ENCODE peak calls at places on chromosomes 7 and 10, in four cellular contexts. One of them, this sample, is unnamed.

GRCh38 chr7:81111781-81112540 is 193.1 kb upstream of the SEMA3C start:
- DNase-seq in GM12864: no peak
- DNase-seq in WTC11: no peak
- DNase-seq in hepatocyte: peak
- DNase-seq in this sample: no peak

GRCh38 chr7:76166404-76167255 is 35.1 kb upstream of the SRRM3 start:
- DNase-seq in GM12864: peak
- DNase-seq in WTC11: peak
- DNase-seq in hepatocyte: peak
- DNase-seq in this sample: peak

GRCh38 chr10:71638087-71638576 is 81.4 kb downstream of the C10orf105 start:
- DNase-seq in GM12864: no peak
- DNase-seq in WTC11: no peak
- DNase-seq in hepatocyte: peak
- DNase-seq in this sample: peak

GRCh38 chr7:143305423-143306070 is 10.4 kb upstream of the CLCN1 start:
- DNase-seq in GM12864: no peak
- DNase-seq in WTC11: peak
- DNase-seq in hepatocyte: peak
- DNase-seq in this sample: no peak

GRCh38 chr7:135718794-135719436 is 9.1 kb downstream of the SLC13A4 start:
- DNase-seq in GM12864: no peak
- DNase-seq in WTC11: no peak
- DNase-seq in hepatocyte: no peak
- DNase-seq in this sample: no peak

GRCh38 chr7:50648570-50649169 is 83.5 kb upstream of the DDC start:
- DNase-seq in GM12864: no peak
- DNase-seq in WTC11: no peak
- DNase-seq in hepatocyte: no peak
- DNase-seq in this sample: no peak

GRCh38 chr7:22564511-22565045 is 64.6 kb upstream of the STEAP1B start:
- DNase-seq in GM12864: no peak
- DNase-seq in WTC11: no peak
- DNase-seq in hepatocyte: no peak
- DNase-seq in this sample: no peak

GRCh38 chr10:19824397-19825342 is 8.4 kb downstream of the PLXDC2 start:
- DNase-seq in GM12864: no peak
- DNase-seq in WTC11: no peak
- DNase-seq in hepatocyte: no peak
- DNase-seq in this sample: no peak

GRCh38 chr7:36600314-36600682 is 124.0 kb downstream of the AOAH start:
- DNase-seq in GM12864: no peak
- DNase-seq in WTC11: no peak
- DNase-seq in hepatocyte: no peak
- DNase-seq in this sample: no peak

GRCh38 chr7:151249034-151249731 is 689 bp upstream of the SMARCD3 start:
- DNase-seq in GM12864: no peak
- DNase-seq in WTC11: no peak
- DNase-seq in hepatocyte: peak
- DNase-seq in this sample: peak

GRCh38 chr7:5296015-5296621 is 13.4 kb downstream of the SLC29A4 start:
- DNase-seq in GM12864: no peak
- DNase-seq in WTC11: peak
- DNase-seq in hepatocyte: no peak
- DNase-seq in this sample: no peak

GRCh38 chr10:59805043-59805442 is 51.8 kb upstream of the MRLN start:
- DNase-seq in GM12864: no peak
- DNase-seq in WTC11: peak
- DNase-seq in hepatocyte: peak
- DNase-seq in this sample: no peak

GRCh38 chr10:21413680-21414079 is 111.8 kb downstream of the SKIDA1 start:
- DNase-seq in GM12864: no peak
- DNase-seq in WTC11: no peak
- DNase-seq in hepatocyte: no peak
- DNase-seq in this sample: no peak

GRCh38 chr7:123745437-123745836 is 3.4 kb downstream of the WASL start:
- DNase-seq in GM12864: no peak
- DNase-seq in WTC11: no peak
- DNase-seq in hepatocyte: no peak
- DNase-seq in this sample: no peak

GRCh38 chr7:6167587-6168154 is 104.8 kb downstream of the CYTH3 start:
- DNase-seq in GM12864: no peak
- DNase-seq in WTC11: no peak
- DNase-seq in hepatocyte: no peak
- DNase-seq in this sample: no peak

GRCh38 chr7:30046127-30046774 is 18.0 kb downstream of the PLEKHA8 start:
- DNase-seq in GM12864: no peak
- DNase-seq in WTC11: no peak
- DNase-seq in hepatocyte: no peak
- DNase-seq in this sample: no peak

GRCh38 chr10:119575506-119575905 is 21.3 kb downstream of the TIAL1 start:
- DNase-seq in GM12864: no peak
- DNase-seq in WTC11: no peak
- DNase-seq in hepatocyte: no peak
- DNase-seq in this sample: no peak

GRCh38 chr7:42212541-42213090 is 24.4 kb downstream of the GLI3 start:
- DNase-seq in GM12864: no peak
- DNase-seq in WTC11: no peak
- DNase-seq in hepatocyte: no peak
- DNase-seq in this sample: no peak

GRCh38 chr10:110609592-110609991 is 34.5 kb upstream of the RBM20 start:
- DNase-seq in GM12864: no peak
- DNase-seq in WTC11: no peak
- DNase-seq in hepatocyte: no peak
- DNase-seq in this sample: no peak

GRCh38 chr7:94452257-94452656 is 57.4 kb upstream of the CASD1 start:
- DNase-seq in GM12864: no peak
- DNase-seq in WTC11: no peak
- DNase-seq in hepatocyte: peak
- DNase-seq in this sample: no peak

GRCh38 chr7:70695804-70696104 is 436.2 kb upstream of the GALNT17 start:
- DNase-seq in GM12864: no peak
- DNase-seq in WTC11: no peak
- DNase-seq in hepatocyte: no peak
- DNase-seq in this sample: peak

GRCh38 chr7:55077581-55078410 is 59.0 kb downstream of the EGFR start:
- DNase-seq in GM12864: no peak
- DNase-seq in WTC11: no peak
- DNase-seq in hepatocyte: peak
- DNase-seq in this sample: no peak

GRCh38 chr10:17580853-17581252 is 36.3 kb downstream of the HACD1 start:
- DNase-seq in GM12864: no peak
- DNase-seq in WTC11: no peak
- DNase-seq in hepatocyte: no peak
- DNase-seq in this sample: no peak

GRCh38 chr10:5927306-5927705 is 37.3 kb downstream of the FBH1 start:
- DNase-seq in GM12864: no peak
- DNase-seq in WTC11: no peak
- DNase-seq in hepatocyte: no peak
- DNase-seq in this sample: no peak

GRCh38 chr10:75623310-75623940 is 192.0 kb downstream of the LRMDA start:
- DNase-seq in GM12864: no peak
- DNase-seq in WTC11: no peak
- DNase-seq in hepatocyte: no peak
- DNase-seq in this sample: no peak

DNA sequence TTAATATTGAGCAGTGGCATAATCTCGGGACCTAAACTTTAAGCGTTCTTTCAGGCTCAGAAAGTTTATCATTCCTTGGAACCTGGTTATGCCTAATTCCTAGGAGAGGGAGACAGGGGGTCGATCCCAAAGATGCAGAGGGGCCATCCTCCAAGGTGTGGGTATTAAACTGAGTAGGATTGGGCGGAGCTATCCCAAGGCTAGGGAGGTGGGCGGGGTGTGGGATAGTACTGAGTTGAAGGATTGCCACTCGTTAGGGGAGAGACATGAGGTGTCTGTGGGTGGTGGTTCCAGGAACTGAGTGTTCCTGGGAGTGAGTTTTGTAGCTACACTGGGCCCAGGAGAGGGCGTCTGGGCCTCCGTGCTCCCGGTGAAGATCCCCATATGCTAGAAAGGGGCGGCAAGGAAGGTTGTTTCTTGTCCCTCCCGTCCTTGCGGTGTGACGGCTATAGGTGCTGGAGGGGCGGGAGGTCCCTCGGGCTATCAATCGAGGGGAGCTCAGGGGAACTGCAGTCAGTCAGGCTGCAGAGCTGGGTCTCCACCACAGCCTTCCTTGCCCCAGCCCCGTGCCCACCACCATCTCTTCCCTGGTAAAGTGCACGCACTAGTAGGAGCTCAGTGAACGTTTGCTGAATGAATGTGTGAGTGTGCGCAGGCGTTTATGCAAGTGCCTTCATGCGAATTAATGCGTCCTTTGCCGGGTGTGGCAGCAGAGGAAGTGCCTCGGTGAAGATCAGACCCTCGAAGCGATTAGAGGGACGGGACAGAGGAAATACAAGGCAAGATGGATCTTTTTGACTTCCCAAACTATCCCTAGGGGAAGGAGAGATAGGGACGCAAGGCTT is 3.0 kb upstream of the HMX2 start:
- DNase-seq in GM12864: no peak
- DNase-seq in WTC11: peak
- DNase-seq in hepatocyte: no peak
- DNase-seq in this sample: peak
- TF ChIP-seq CTCF in GM12864: no peak
- TF ChIP-seq CTCF in WTC11: no peak
- TF ChIP-seq CTCF in hepatocyte: no peak
- TF ChIP-seq CTCF in this sample: peak

GRCh38 chr7:1800876-1801275 is 130.8 kb downstream of the ELFN1 start:
- DNase-seq in GM12864: no peak
- DNase-seq in WTC11: no peak
- DNase-seq in hepatocyte: no peak
- DNase-seq in this sample: no peak

GRCh38 chr7:1798191-1798590 is 128.1 kb downstream of the ELFN1 start:
- DNase-seq in GM12864: no peak
- DNase-seq in WTC11: no peak
- DNase-seq in hepatocyte: no peak
- DNase-seq in this sample: no peak

DNA sequence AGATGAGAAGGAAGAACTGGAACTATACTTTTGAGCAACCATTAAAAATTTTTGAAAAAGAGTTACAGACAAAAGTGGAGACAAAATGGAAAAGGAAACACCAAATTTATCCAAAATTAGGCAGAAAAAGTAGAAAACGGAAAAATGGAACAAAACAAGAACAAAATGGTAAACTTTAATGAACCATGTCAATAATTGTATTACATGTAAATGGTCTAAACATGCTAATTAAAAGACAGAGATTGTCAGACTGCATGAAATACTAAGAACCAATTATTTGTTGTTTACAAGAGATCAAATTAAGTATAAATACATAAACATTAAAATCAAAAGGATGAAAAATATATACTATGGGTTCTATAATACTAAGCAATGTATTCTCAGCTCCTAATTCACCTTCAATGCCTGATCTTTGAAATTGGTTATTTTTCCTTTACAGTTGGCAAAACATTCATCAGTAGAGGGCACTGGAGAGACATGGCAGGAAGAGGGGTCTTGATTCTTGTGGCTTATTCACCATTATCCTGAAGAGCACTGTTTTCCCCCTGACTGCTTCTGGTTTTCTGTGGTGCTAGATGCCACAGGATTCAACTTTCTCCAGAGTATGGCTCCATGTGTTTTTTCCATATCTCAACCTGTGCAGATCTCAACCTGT is 124.9 kb downstream of the ELFN1 start:
- DNase-seq in GM12864: no peak
- DNase-seq in WTC11: no peak
- DNase-seq in hepatocyte: no peak
- DNase-seq in this sample: no peak
- TF ChIP-seq CTCF in GM12864: peak
- TF ChIP-seq CTCF in WTC11: no peak
- TF ChIP-seq CTCF in hepatocyte: no peak
- TF ChIP-seq CTCF in this sample: no peak

DNA sequence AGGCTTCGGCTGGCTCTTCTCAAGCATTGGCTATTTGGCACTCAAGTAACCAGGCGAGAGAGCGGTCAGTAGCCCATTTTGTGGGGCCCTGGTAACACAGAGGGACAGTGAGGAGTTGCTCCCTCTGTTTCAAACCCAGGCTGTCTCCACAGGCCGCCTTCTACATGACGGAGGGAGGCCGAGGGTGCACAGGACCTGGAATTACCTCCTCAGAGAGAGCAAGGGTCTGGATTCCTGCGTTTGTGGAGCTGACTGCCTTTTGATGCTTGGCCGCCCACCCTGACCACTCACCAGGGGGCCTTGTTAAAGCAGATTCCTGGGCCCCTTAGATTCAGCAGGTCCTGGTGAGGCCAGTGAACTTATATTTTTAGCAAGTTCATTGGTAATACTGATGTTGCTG is 12.3 kb downstream of the UPP1 start:
- DNase-seq in GM12864: no peak
- DNase-seq in WTC11: no peak
- DNase-seq in hepatocyte: no peak
- DNase-seq in this sample: no peak
- TF ChIP-seq CTCF in GM12864: no peak
- TF ChIP-seq CTCF in WTC11: no peak
- TF ChIP-seq CTCF in hepatocyte: no peak
- TF ChIP-seq CTCF in this sample: no peak

GRCh38 chr7:73893342-73894101 is 32.6 kb downstream of the TMEM270 start:
- DNase-seq in GM12864: no peak
- DNase-seq in WTC11: no peak
- DNase-seq in hepatocyte: no peak
- DNase-seq in this sample: no peak

GRCh38 chr7:73890541-73891147 is 29.7 kb downstream of the TMEM270 start:
- DNase-seq in GM12864: no peak
- DNase-seq in WTC11: no peak
- DNase-seq in hepatocyte: no peak
- DNase-seq in this sample: no peak

GRCh38 chr7:73892003-73892975 is 31.3 kb downstream of the TMEM270 start:
- DNase-seq in GM12864: no peak
- DNase-seq in WTC11: no peak
- DNase-seq in hepatocyte: peak
- DNase-seq in this sample: no peak

GRCh38 chr7:73887762-73888161 is 26.8 kb downstream of the TMEM270 start:
- DNase-seq in GM12864: no peak
- DNase-seq in WTC11: no peak
- DNase-seq in hepatocyte: no peak
- DNase-seq in this sample: no peak

DNA sequence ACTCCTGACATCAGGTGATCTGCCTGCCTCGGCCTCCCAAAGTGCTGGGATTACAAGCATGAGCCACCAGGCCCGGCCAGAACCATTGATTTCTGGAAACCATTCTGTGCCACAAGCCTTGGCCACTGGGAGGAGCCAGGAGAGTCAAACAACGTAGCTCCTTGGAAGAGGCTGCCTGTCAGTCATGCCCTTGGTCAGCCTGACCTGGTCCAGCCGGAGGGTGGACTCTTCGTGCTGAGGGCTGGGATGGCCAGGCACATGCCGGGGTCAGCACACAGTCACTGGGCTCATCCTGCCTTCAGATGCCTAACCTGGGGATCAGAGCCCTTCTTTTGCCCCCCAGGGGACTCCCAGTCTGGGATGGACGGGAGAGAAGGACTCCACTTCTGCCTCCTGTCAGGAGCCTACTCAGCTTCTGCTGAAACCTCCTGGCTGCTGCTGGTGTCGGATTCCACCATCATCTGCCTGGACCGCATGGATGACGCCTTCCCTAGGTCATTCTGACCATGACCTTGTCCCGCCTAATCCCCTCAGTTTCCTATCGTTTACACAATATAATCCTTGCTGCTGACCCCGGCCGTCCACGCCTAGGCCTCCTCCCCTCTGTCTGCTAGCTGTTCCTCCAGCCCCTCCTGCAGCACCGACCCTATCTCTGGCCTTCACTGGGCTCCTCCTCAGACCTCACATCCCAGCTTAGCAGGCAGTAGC is 30.4 kb downstream of the TMEM270 start:
- DNase-seq in GM12864: no peak
- DNase-seq in WTC11: no peak
- DNase-seq in hepatocyte: peak
- DNase-seq in this sample: no peak
- TF ChIP-seq CTCF in GM12864: no peak
- TF ChIP-seq CTCF in WTC11: no peak
- TF ChIP-seq CTCF in hepatocyte: no peak
- TF ChIP-seq CTCF in this sample: no peak

This sample was measured in GM20000.